ENCODE peak calls at places on chromosomes 13 and 19, in six cellular contexts. P is Panc1, O is heart right ventricle, X is ovary, N is mammary epithelial cell, G is psoas muscle. L is an unnamed sample. For H3K4me1, the result is how much of the 10 kb centered on the place peaks cover.

GRCh38 chr19:18832331-18833140 is 777 bp downstream of the UPF1 start:
- DNase-seq in P (no peak), N (peak), X (peak), O (no peak), G (no peak), L (no peak)

GRCh38 chr19:9883764-9884163 is 48.6 kb downstream of the PIN1 start:
- DNase-seq in N (no peak), P (no peak), G (no peak), O (no peak), X (no peak), L (no peak)

GRCh38 chr13:23956106-23956505 is 58.8 kb upstream of the C1QTNF9B start:
- DNase-seq in G (no peak), X (no peak), O (no peak), N (peak), P (no peak), L (no peak)

GRCh38 chr19:18682807-18683108 is 722 bp upstream of the CRTC1 start:
- DNase-seq in P (no peak), O (no peak), N (no peak), X (no peak), G (no peak), L (no peak)

GRCh38 chr13:48730971-48731658 is 77.4 kb downstream of the CYSLTR2 start:
- DNase-seq in N (peak), O (no peak), X (no peak), G (no peak), P (no peak), L (no peak)

GRCh38 chr13:39858794-39859193 is 203.3 kb downstream of the COG6 start:
- DNase-seq in G (no peak), O (no peak), X (no peak), N (no peak), P (no peak), L (no peak)

GRCh38 chr19:33639034-33639681 is 17.4 kb downstream of the CHST8 start:
- DNase-seq in X (no peak), N (no peak), O (no peak), P (no peak), G (no peak), L (no peak)

GRCh38 chr19:44050740-44051653 is 839 bp upstream of the ZNF223 start:
- DNase-seq in O (no peak), N (peak), G (no peak), P (no peak), X (no peak), L (no peak)

GRCh38 chr13:63190742-63191141 is 1775.1 kb upstream of the PCDH20 start:
- DNase-seq in X (no peak), N (no peak), G (no peak), P (no peak), O (no peak), L (no peak)

GRCh38 chr13:98976941-98977340 is 923 bp downstream of the DOCK9 start:
- DNase-seq in X (no peak), P (no peak), G (no peak), O (no peak), N (no peak), L (no peak)

GRCh38 chr19:56109216-56109615 is 11.9 kb downstream of the ZNF787 start:
- DNase-seq in X (no peak), G (no peak), N (no peak), O (no peak), P (no peak), L (no peak)

GRCh38 chr13:104534847-104535246 is 1468.6 kb upstream of the SLC10A2 start:
- DNase-seq in N (no peak), P (no peak), G (no peak), X (no peak), O (no peak), L (no peak)

GRCh38 chr13:43036386-43037220 is 13.2 kb downstream of the DNAJC15 start:
- DNase-seq in G (no peak), N (no peak), X (peak), O (peak), P (no peak), L (no peak)

GRCh38 chr13:44148159-44148929 is 225.3 kb upstream of the SERP2 start:
- DNase-seq in X (no peak), P (no peak), G (no peak), O (no peak), N (peak), L (no peak)

GRCh38 chr13:50450279-50450678 is 393.2 kb downstream of the DLEU7 start:
- DNase-seq in N (no peak), G (no peak), O (no peak), X (no peak), P (no peak), L (no peak)

GRCh38 chr19:18153555-18154134 is 682 bp downstream of the PIK3R2 start:
- DNase-seq in O (no peak), G (peak), N (no peak), P (no peak), X (peak), L (no peak)

GRCh38 chr13:49810464-49810824 is 18.0 kb upstream of the KPNA3 start:
- DNase-seq in P (no peak), X (no peak), G (no peak), O (no peak), N (peak), L (no peak)

GRCh38 chr13:24135674-24136300 is 24.7 kb upstream of the SPATA13 start:
- DNase-seq in N (no peak), G (no peak), P (no peak), X (no peak), O (no peak), L (no peak)

GRCh38 chr19:48348039-48348438 is 15.7 kb downstream of the TMEM143 start:
- DNase-seq in P (no peak), O (no peak), X (peak), G (no peak), N (no peak), L (no peak)

GRCh38 chr19:13001502-13002388 is 6.5 kb downstream of the NFIX start:
- DNase-seq in G (peak), N (no peak), O (peak), P (no peak), X (peak), L (peak)

GRCh38 chr19:17156947-17157302 is 58.2 kb upstream of the USE1 start:
- DNase-seq in N (no peak), O (no peak), P (no peak), X (no peak), G (no peak), L (no peak)

GRCh38 chr19:17681505-17682125 is 6.5 kb downstream of the UNC13A start:
- DNase-seq in G (peak), X (peak), O (peak), P (no peak), N (no peak), L (no peak)

GRCh38 chr19:15538774-15539173 is 30.4 kb downstream of the CYP4F22 start:
- DNase-seq in N (no peak), G (no peak), O (no peak), P (no peak), X (no peak), L (no peak)

DNA sequence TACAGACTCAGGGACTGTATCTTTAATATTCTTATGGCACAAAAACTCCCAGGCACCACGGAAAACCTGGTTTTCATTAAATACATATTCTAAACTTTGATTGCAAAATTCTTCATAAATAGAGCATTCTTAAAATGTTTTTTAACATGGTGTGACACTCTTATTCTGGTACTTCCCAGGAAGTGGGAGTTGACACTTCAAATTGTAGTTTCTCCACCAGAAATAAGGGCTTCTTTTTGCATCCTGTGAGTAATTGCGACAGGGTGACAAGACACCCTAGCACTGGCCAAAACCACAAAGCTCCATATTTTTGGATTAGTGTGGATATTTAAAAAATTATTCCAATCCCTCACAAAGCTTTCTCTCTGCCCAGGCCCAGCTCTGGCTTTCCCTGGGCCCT is 43.6 kb upstream of the MTIF3 start:
- DNase-seq in G (no peak), O (no peak), X (no peak), N (no peak), P (no peak), L (no peak)
- H3K27ac ChIP-seq in G (no peak), O (no peak), X (no peak), N (no peak), P (no peak), L (no peak)

GRCh38 chr13:89352384-89352783 is 1681.2 kb downstream of the SLITRK5 start:
- DNase-seq in G (no peak), N (no peak), O (no peak), P (no peak), X (no peak), L (no peak)
- H3K4me1 ChIP-seq in G (under half), N (under half), O (under half), P (under half), X (under half), L (under half)

GRCh38 chr19:1672769-1673644 is 20.6 kb upstream of the TCF3 start:
- DNase-seq in O (no peak), X (no peak), N (no peak), G (no peak), P (no peak), L (no peak)

GRCh38 chr19:1673645-1674292 is 21.4 kb upstream of the TCF3 start:
- DNase-seq in N (no peak), X (no peak), P (no peak), G (no peak), O (no peak), L (no peak)

GRCh38 chr19:1672038-1672768 is 19.8 kb upstream of the TCF3 start:
- DNase-seq in G (no peak), P (no peak), O (peak), X (no peak), N (no peak), L (no peak)

GRCh38 chr19:1674293-1674679 is 21.9 kb upstream of the TCF3 start:
- DNase-seq in X (no peak), P (no peak), G (no peak), O (no peak), N (no peak), L (no peak)

GRCh38 chr19:1671716-1672037 is 19.3 kb upstream of the TCF3 start:
- DNase-seq in P (no peak), O (no peak), X (no peak), N (no peak), G (no peak), L (no peak)
- H3K4me3 ChIP-seq in P (peak), O (peak), X (no peak), N (no peak), G (peak), L (no peak)

GRCh38 chr13:41315466-41316047 is 4.5 kb downstream of the NAA16 start:
- DNase-seq in P (no peak), X (no peak), N (peak), G (no peak), O (no peak), L (no peak)
- H3K27ac ChIP-seq in P (no peak), X (no peak), N (peak), G (no peak), O (no peak), L (no peak)